ENCODE peak calls at places on chromosomes 5 and 9, in nine cellular contexts. X, C, V, S, T, P, E, K and H are unnamed samples.
A peak's percentile ranks its signal among the peaks of the same experiment; 100 is the strongest.

GRCh38 chr5:107486489-107486888 is 184.2 kb downstream of the EFNA5 start:
- DNase-seq in X (no peak), C (peak; percentile 36), V (peak; percentile 78), S (no peak), T (no peak), P (no peak), E (peak; percentile 40), K (no peak), H (no peak)

GRCh38 chr9:72586388-72587160 is 65.2 kb downstream of the TMC1 start:
- DNase-seq in X (no peak), C (no peak), V (peak; percentile 85), S (no peak), T (no peak), P (no peak), E (peak; percentile 88), K (peak; percentile 32), H (no peak)

GRCh38 chr9:72557549-72557948 is 36.1 kb downstream of the TMC1 start:
- DNase-seq in X (no peak), C (peak; percentile 94), V (peak; percentile 94), S (peak; percentile 2), T (no peak), P (no peak), E (peak; percentile 96), K (peak; percentile 77), H (no peak)

GRCh38 chr9:127608104-127608966 is 3.7 kb upstream of the STXBP1 start:
- DNase-seq in X (no peak), C (peak; percentile 73), V (peak; percentile 82), S (peak; percentile 97), T (peak; percentile 94), P (peak; percentile 94), E (peak; percentile 59), K (peak; percentile 92), H (peak; percentile 59)

GRCh38 chr9:111965566-111966019 is 69.0 kb downstream of the UGCG start:
- DNase-seq in X (no peak), C (peak; percentile 83), V (peak; percentile 90), S (no peak), T (no peak), P (no peak), E (peak; percentile 97), K (peak; percentile 74), H (no peak)

GRCh38 chr9:125558453-125559084 is 148.4 kb downstream of the MAPKAP1 start:
- DNase-seq in X (peak; percentile 89), C (peak; percentile 50), V (peak; percentile 70), S (peak; percentile 89), T (peak; percentile 68), P (peak; percentile 70), E (peak; percentile 86), K (peak; percentile 84), H (peak; percentile 72)

GRCh38 chr9:89603629-89604462 is 966 bp upstream of the GADD45G start:
- DNase-seq in X (peak; percentile 57), C (no peak), V (no peak), S (peak; percentile 98), T (peak; percentile 82), P (peak; percentile 68), E (peak; percentile 41), K (peak; percentile 93), H (peak; percentile 50)

GRCh38 chr9:132587484-132587858 is 5.1 kb downstream of the BARHL1 start:
- DNase-seq in X (no peak), C (no peak), V (no peak), S (no peak), T (no peak), P (no peak), E (no peak), K (no peak), H (no peak)

GRCh38 chr9:8052991-8053390 is 253.4 kb upstream of the DMAC1 start:
- DNase-seq in X (no peak), C (no peak), V (no peak), S (no peak), T (no peak), P (no peak), E (no peak), K (no peak), H (no peak)

GRCh38 chr9:37617837-37618236 is 25.4 kb upstream of the TOMM5 start:
- DNase-seq in X (no peak), C (no peak), V (peak; percentile 28), S (peak; percentile 17), T (no peak), P (no peak), E (peak; percentile 80), K (peak; percentile 19), H (no peak)

DNA sequence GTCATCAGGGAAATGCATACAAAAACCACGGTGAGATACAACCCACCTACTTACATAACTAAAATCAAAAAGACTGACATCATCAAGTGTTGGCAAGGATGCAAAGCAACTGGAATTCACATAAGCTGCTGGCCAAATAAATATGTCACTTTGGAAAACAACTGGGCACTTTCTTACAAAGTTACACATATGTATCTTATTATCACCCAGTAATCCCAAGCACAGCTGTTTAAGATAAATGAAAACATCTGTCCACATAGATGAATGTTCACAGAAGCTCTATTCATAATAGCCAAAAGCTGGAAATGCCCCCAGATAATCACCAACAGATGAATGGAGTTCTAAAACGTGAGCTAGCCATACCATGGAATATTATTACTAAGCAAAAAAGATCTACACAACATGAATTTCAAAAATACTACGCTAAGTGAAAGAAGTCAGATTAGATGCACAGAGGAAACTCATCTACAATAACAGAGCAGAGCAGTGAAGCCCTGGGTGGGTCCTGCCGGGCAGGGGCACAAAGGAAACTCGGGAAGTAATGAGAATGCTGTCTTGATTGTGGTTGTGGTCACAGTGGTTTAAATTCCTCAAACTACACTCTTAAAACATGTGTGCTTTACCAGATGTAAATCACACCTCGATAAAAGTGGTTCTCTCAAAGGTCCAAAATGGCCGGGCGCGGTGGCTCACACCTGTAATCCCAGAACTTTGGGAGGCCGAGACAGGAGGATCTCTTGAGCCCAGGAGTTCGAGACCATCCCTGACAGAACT is 8.5 kb downstream of the CAMSAP1 start:
- DNase-seq in X (no peak), C (no peak), V (peak; percentile 35), S (no peak), T (no peak), P (peak; percentile 11), E (peak; percentile 77), K (no peak), H (no peak)
- H4K20me1 ChIP-seq in X (peaks cover 15% of the 10 kb centered on the region), C (no peaks in the 10 kb centered on the region), V (peaks cover 31% of the 10 kb centered on the region), S (peaks cover 77% of the 10 kb centered on the region), T (peaks cover 88% of the 10 kb centered on the region), P (peaks cover 4% of the 10 kb centered on the region), E (peaks cover 41% of the 10 kb centered on the region), K (peaks cover 61% of the 10 kb centered on the region), H (peaks cover 10% of the 10 kb centered on the region)

DNA sequence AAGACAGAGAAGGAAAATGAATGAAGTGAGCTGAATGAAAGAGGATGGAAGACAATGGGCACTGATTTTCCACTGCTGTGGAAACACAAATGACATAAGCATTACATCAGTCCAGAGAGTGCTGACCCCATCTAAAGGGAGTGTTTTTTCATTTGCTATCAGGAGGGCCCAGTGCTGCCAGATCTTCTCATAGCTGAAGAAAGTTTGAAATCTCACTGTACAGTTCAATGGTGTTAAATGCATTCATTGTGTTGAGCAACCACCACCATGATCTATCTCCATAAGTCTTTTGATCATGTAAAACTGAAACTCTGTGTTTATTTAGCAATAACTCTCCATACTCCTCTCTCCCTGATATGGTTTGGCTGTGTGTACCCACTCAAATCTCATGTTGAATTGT is 41.6 kb upstream of the STARD4 start:
- DNase-seq in X (no peak), C (no peak), V (no peak), S (no peak), T (no peak), P (no peak), E (no peak), K (no peak), H (no peak)
- H3K4me2 ChIP-seq in X (no peak overlapping the region), C (no peak overlapping the region), V (no peak overlapping the region), S (no peak overlapping the region), T (no peak overlapping the region), P (no peak overlapping the region), E (no peak overlapping the region), K (no peak overlapping the region), H (no peak overlapping the region)

GRCh38 chr5:102971693-102972293 is 148.1 kb downstream of the GIN1 start:
- DNase-seq in X (peak; percentile 53), C (peak; percentile 26), V (peak; percentile 70), S (peak; percentile 37), T (no peak), P (peak; percentile 11), E (peak; percentile 80), K (peak; percentile 28), H (peak; percentile 5)

GRCh38 chr5:102975040-102975439 is 144.9 kb downstream of the GIN1 start:
- DNase-seq in X (no peak), C (no peak), V (no peak), S (no peak), T (no peak), P (no peak), E (peak; percentile 39), K (no peak), H (no peak)

GRCh38 chr5:102975457-102976182 is 144.3 kb downstream of the GIN1 start:
- DNase-seq in X (no peak), C (no peak), V (peak; percentile 20), S (no peak), T (no peak), P (no peak), E (peak; percentile 81), K (no peak), H (no peak)

GRCh38 chr5:102974177-102974576 is 145.8 kb downstream of the GIN1 start:
- DNase-seq in X (no peak), C (no peak), V (peak; percentile 3), S (peak; percentile 57), T (no peak), P (no peak), E (no peak), K (no peak), H (no peak)
- H3K9me2 ChIP-seq in X (no peaks in the 10 kb centered on the region), C (no peaks in the 10 kb centered on the region), V (no peaks in the 10 kb centered on the region), S (no peaks in the 10 kb centered on the region), T (no peaks in the 10 kb centered on the region), P (no peaks in the 10 kb centered on the region), E (no peaks in the 10 kb centered on the region), K (no peaks in the 10 kb centered on the region), H (no peaks in the 10 kb centered on the region)

DNA sequence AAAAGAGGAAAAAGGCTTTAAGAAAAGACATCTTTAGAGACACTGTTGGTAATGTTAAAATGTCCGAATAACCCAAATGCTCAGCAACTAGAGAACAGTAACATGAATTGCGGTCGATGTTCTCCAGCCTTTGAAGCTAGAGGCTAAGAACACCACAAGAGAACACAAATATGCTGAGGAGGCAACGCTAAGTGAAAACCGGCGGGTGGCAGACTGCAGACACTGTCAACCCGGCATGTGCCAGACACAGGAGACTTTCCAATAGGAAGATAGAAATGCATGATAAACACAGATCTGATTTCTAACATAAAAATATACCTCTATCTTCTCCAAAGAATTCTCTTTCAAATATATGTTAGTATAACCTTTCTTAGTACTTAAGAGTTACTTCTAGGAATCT is 18.4 kb upstream of the DDX41 start:
- DNase-seq in X (no peak), C (no peak), V (no peak), S (no peak), T (no peak), P (no peak), E (no peak), K (no peak), H (no peak)
- H4K20me1 ChIP-seq in X (no peaks in the 10 kb centered on the region), C (no peaks in the 10 kb centered on the region), V (no peaks in the 10 kb centered on the region), S (peaks cover 29% of the 10 kb centered on the region), T (peaks cover 11% of the 10 kb centered on the region), P (no peaks in the 10 kb centered on the region), E (no peaks in the 10 kb centered on the region), K (peaks cover 10% of the 10 kb centered on the region), H (no peaks in the 10 kb centered on the region)

DNA sequence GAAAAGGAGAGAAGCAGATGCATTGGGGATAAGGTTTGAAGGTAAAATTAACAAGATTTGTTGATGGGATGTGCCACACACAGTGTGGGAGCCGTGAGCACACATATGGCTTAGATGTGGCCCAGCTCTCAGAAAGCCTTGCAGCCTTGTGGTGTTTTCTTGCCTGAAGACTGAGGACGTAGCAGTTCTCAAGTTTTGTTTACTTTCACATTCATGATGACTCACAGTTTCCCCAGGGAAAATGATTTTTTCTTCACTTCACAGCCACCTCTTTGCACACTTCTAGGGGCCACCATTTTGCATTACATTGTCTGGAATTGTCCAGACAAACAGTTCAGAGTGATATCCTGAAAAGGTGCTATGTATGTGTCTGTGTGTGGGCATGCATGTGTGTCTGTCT is 126.2 kb downstream of the BASP1 start:
- DNase-seq in X (no peak), C (peak; percentile 2), V (peak; percentile 89), S (no peak), T (no peak), P (peak; percentile 77), E (peak; percentile 79), K (peak; percentile 76), H (no peak)
- H3K4me2 ChIP-seq in X (no peak overlapping the region), C (peak overlapping the region; percentile 26), V (peak overlapping the region; percentile 49), S (no peak overlapping the region), T (no peak overlapping the region), P (peak overlapping the region; percentile 26), E (no peak overlapping the region), K (peak overlapping the region; percentile 30), H (no peak overlapping the region)